ENCODE peak calls at places on chromosomes 4 and X, in four cellular contexts. One of them, this sample, is unnamed. For H3K36me3, the result is how much of the 10 kb centered on the place peaks cover.

GRCh38 chr4:146087856-146088255 is 87.7 kb upstream of the LSM6 start:
- DNase-seq in sigmoid colon: no peak
- DNase-seq in left lung: no peak
- DNase-seq in fibroblast of lung: no peak
- DNase-seq in this sample: no peak

GRCh38 chr4:15293678-15294077 is 134.2 kb upstream of the C1QTNF7 start:
- DNase-seq in fibroblast of lung: no peak
- DNase-seq in left lung: no peak
- DNase-seq in sigmoid colon: no peak
- DNase-seq in this sample: no peak

GRCh38 chrX:3713225-3713936 is at the start of gene PRKX:
- DNase-seq in fibroblast of lung: peak
- DNase-seq in sigmoid colon: peak
- DNase-seq in left lung: peak
- DNase-seq in this sample: peak

GRCh38 chr4:76203541-76203940 is 10.1 kb downstream of the SCARB2 start:
- DNase-seq in left lung: no peak
- DNase-seq in fibroblast of lung: no peak
- DNase-seq in sigmoid colon: no peak
- DNase-seq in this sample: no peak

GRCh38 chr4:8695237-8696219 is 103.0 kb downstream of the CPZ start:
- DNase-seq in left lung: no peak
- DNase-seq in sigmoid colon: peak
- DNase-seq in fibroblast of lung: no peak
- DNase-seq in this sample: no peak

GRCh38 chrX:21725498-21725897 is 32.4 kb downstream of the SMPX start:
- DNase-seq in left lung: no peak
- DNase-seq in sigmoid colon: no peak
- DNase-seq in fibroblast of lung: peak
- DNase-seq in this sample: no peak

GRCh38 chr4:141340458-141340857 is 119.8 kb downstream of the ZNF330 start:
- DNase-seq in sigmoid colon: no peak
- DNase-seq in left lung: no peak
- DNase-seq in fibroblast of lung: no peak
- DNase-seq in this sample: no peak

GRCh38 chr4:68797618-68798017 is 18.2 kb upstream of the UGT2B10 start:
- DNase-seq in sigmoid colon: no peak
- DNase-seq in left lung: no peak
- DNase-seq in fibroblast of lung: no peak
- DNase-seq in this sample: no peak

GRCh38 chr4:122007016-122007415 is 55.2 kb upstream of the TRPC3 start:
- DNase-seq in sigmoid colon: no peak
- DNase-seq in fibroblast of lung: peak
- DNase-seq in left lung: no peak
- DNase-seq in this sample: no peak

GRCh38 chr4:54659213-54660144 is 1.7 kb downstream of the KIT start:
- DNase-seq in left lung: no peak
- DNase-seq in fibroblast of lung: peak
- DNase-seq in sigmoid colon: no peak
- DNase-seq in this sample: no peak

GRCh38 chr4:26687728-26688127 is 103.8 kb downstream of the TBC1D19 start:
- DNase-seq in sigmoid colon: no peak
- DNase-seq in fibroblast of lung: peak
- DNase-seq in left lung: no peak
- DNase-seq in this sample: no peak

GRCh38 chr4:86749121-86749520 is 100.1 kb downstream of the SLC10A6 start:
- DNase-seq in left lung: no peak
- DNase-seq in sigmoid colon: no peak
- DNase-seq in fibroblast of lung: no peak
- DNase-seq in this sample: no peak

GRCh38 chrX:1649623-1650022 is 34.8 kb downstream of the ASMT start:
- DNase-seq in fibroblast of lung: no peak
- DNase-seq in left lung: no peak
- DNase-seq in sigmoid colon: no peak
- DNase-seq in this sample: no peak

GRCh38 chr4:152780267-152780811 is 585 bp downstream of the ARFIP1 start:
- DNase-seq in fibroblast of lung: peak
- DNase-seq in sigmoid colon: no peak
- DNase-seq in left lung: no peak
- DNase-seq in this sample: no peak

GRCh38 chr4:120749445-120750151 is 172.9 kb downstream of the PRDM5 start:
- DNase-seq in fibroblast of lung: no peak
- DNase-seq in left lung: no peak
- DNase-seq in sigmoid colon: no peak
- DNase-seq in this sample: no peak

GRCh38 chr4:2954358-2955185 is 8.6 kb downstream of the NOP14 start:
- DNase-seq in fibroblast of lung: no peak
- DNase-seq in left lung: no peak
- DNase-seq in sigmoid colon: no peak
- DNase-seq in this sample: no peak

GRCh38 chrX:41198410-41198809 is 113.2 kb downstream of the USP9X start:
- DNase-seq in left lung: no peak
- DNase-seq in fibroblast of lung: no peak
- DNase-seq in sigmoid colon: no peak
- DNase-seq in this sample: no peak
- H3K36me3 ChIP-seq in left lung: half or more
- H3K36me3 ChIP-seq in fibroblast of lung: under half
- H3K36me3 ChIP-seq in sigmoid colon: under half
- H3K36me3 ChIP-seq in this sample: half or more

DNA sequence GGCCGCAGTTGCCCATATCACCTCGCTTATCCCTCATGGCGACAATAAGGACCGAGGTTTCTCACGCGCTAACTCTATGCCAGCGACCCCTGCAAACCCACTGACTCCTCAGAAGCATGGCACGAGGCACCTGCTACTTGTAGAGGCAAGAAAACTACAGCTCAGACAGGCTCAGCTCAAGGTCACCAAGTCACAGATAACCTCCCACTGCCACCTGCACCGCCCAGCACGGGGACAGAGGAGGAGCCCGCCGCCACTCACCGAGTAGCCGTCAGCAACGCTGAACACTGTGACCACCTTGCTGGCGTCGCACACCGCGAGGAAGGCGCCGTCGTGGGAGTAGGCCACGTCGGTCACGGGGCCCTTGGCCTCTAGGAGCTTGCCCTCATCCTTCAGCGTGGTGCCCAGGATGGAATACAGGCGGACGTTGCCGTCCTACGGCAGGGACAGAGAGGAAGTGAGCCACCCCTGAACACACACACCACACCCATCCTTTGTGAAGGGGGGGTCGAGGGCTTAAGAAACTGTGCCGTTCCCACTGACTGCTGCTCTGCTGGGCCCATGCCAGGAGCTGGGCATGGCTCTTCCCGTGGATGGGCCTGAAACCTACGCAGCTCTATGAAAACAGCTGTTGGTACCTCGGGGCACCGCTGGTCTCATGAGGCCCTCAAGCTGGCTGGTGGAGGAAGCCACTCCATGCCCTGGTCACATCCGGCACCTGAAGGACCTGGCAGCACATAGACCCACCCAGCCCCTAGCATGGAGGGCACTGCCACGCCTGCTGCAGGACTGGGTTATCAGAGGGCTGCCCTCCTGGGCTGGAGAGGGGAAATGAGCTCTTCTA is 38.9 kb downstream of the WDR1 start:
- DNase-seq in left lung: peak
- DNase-seq in sigmoid colon: peak
- DNase-seq in fibroblast of lung: no peak
- DNase-seq in this sample: peak
- H3K36me3 ChIP-seq in left lung: half or more
- H3K36me3 ChIP-seq in sigmoid colon: half or more
- H3K36me3 ChIP-seq in fibroblast of lung: half or more
- H3K36me3 ChIP-seq in this sample: half or more

GRCh38 chrX:16683007-16683664 is 29.3 kb downstream of the CTPS2 start:
- DNase-seq in left lung: no peak
- DNase-seq in fibroblast of lung: no peak
- DNase-seq in sigmoid colon: no peak
- DNase-seq in this sample: no peak
- H3K36me3 ChIP-seq in left lung: under half
- H3K36me3 ChIP-seq in fibroblast of lung: under half
- H3K36me3 ChIP-seq in sigmoid colon: under half
- H3K36me3 ChIP-seq in this sample: under half

GRCh38 chr4:184408711-184409081 is 65.7 kb downstream of the IRF2 start:
- DNase-seq in fibroblast of lung: no peak
- DNase-seq in sigmoid colon: no peak
- DNase-seq in left lung: no peak
- DNase-seq in this sample: no peak
- H3K36me3 ChIP-seq in fibroblast of lung: under half
- H3K36me3 ChIP-seq in sigmoid colon: under half
- H3K36me3 ChIP-seq in left lung: half or more
- H3K36me3 ChIP-seq in this sample: half or more

DNA sequence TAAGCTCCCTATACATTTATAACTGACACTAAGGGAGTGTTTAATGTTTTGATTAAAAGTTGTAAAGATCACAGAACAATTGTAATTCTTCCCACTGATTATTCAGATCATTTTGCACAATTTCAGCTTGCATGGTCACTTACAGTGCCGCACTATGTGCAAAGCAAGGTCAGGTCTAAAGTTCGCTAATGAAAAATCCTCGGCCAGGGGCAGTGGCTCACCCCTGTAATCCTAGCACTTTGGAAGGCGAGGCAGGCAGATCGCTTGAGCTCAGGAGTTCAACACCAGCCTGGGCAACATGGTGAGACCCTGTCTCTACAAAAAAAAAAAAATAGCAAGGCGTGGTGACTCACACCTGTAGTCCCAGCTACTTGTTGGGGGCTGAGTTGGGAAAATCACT is 57.0 kb downstream of the PKD2 start:
- DNase-seq in left lung: no peak
- DNase-seq in fibroblast of lung: no peak
- DNase-seq in sigmoid colon: no peak
- DNase-seq in this sample: no peak
- H3K36me3 ChIP-seq in left lung: half or more
- H3K36me3 ChIP-seq in fibroblast of lung: under half
- H3K36me3 ChIP-seq in sigmoid colon: under half
- H3K36me3 ChIP-seq in this sample: half or more